ENCODE peak calls at places on chromosomes 7 and 10, in four cellular contexts. C is GM12878, H is A549, P is uterus. V is an unnamed sample.

GRCh38 chr7:38318803-38319416 is 45.5 kb upstream of the TARP start:
- DNase-seq in C (no peak), H (peak; percentile 61), P (no peak), V (peak; percentile 66)

GRCh38 chr7:139568813-139569490 is 45.5 kb downstream of the CLEC2L start:
- DNase-seq in C (no peak), H (no peak), P (no peak), V (no peak)

GRCh38 chr7:5824297-5824610 is 42.8 kb upstream of the RNF216 start:
- DNase-seq in C (no peak), H (no peak), P (no peak), V (no peak)

GRCh38 chr7:116918744-116919143 is 34.6 kb upstream of the ST7 start:
- DNase-seq in C (no peak), H (no peak), P (no peak), V (no peak)

GRCh38 chr7:768881-769504 is 41.9 kb upstream of the PRKAR1B start:
- DNase-seq in C (no peak), H (no peak), P (peak; percentile 77), V (no peak)

GRCh38 chr10:108616559-108617285 is 1306.6 kb downstream of the XPNPEP1 start:
- DNase-seq in C (no peak), H (no peak), P (no peak), V (no peak)

GRCh38 chr7:98212532-98213041 is 1.3 kb downstream of the BHLHA15 start:
- DNase-seq in C (no peak), H (no peak), P (no peak), V (no peak)

GRCh38 chr7:116574025-116574822 is 49.4 kb downstream of the CAV1 start:
- DNase-seq in C (no peak), H (no peak), P (no peak), V (no peak)

GRCh38 chr10:131660427-131660826 is 240.4 kb upstream of the PPP2R2D start:
- DNase-seq in C (no peak), H (no peak), P (no peak), V (no peak)

GRCh38 chr7:149662591-149663095 is 110.7 kb downstream of the ZNF467 start:
- DNase-seq in C (peak; percentile 8), H (peak; percentile 33), P (no peak), V (peak; percentile 73)

GRCh38 chr7:150754950-150755349 is 17.7 kb downstream of the GIMAP5 start:
- DNase-seq in C (no peak), H (no peak), P (no peak), V (no peak)

GRCh38 chr10:126397640-126398382 is 9.5 kb upstream of the ADAM12 start:
- DNase-seq in C (no peak), H (peak; percentile 58), P (no peak), V (no peak)

GRCh38 chr7:118169146-118169545 is 14.8 kb upstream of the LSM8 start:
- DNase-seq in C (no peak), H (no peak), P (no peak), V (no peak)

GRCh38 chr7:80876894-80877414 is 41.9 kb downstream of the SEMA3C start:
- DNase-seq in C (no peak), H (no peak), P (no peak), V (no peak)

DNA sequence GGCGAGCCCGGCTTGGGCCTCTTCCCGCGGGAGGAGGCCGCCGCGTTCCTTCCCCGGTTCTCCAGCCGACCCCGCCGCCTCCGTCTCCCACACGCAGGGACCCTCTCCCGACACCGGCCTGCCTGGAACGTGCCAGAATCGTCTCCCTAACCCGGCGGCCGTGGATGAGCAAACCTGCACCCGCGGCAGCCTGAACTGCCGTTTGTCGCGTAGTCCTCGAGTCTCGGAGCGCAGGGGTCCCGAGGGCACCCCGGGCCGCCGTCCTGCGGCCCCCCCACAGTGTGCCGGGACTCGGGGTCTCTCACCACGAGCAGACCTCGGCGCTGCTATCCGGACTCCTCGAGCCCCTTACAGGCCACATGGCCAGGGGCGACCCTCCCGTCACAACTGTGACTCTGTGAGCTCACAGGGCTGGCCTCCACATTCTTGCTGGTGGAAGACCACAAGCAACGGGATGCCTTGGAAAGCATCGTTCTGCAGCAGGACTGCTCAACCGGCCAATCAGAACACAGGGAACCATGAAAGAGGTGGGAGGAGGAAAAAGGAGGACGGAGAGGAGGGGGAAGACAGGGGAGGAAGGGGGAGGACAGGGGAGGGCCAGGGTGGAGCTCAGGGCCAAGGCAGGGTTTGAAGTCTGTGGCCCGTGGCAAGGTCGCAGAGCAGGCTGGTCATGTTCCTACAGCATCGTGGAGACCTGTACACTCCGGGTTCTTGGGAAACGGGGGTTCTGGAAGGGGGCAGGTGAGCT is 276.9 kb downstream of the DNAJB6 start:
- DNase-seq in C (no peak), H (no peak), P (no peak), V (no peak)
- H3K27ac ChIP-seq in C (no peak overlapping the region), H (no peak overlapping the region), P (no peak overlapping the region), V (no peak overlapping the region)

DNA sequence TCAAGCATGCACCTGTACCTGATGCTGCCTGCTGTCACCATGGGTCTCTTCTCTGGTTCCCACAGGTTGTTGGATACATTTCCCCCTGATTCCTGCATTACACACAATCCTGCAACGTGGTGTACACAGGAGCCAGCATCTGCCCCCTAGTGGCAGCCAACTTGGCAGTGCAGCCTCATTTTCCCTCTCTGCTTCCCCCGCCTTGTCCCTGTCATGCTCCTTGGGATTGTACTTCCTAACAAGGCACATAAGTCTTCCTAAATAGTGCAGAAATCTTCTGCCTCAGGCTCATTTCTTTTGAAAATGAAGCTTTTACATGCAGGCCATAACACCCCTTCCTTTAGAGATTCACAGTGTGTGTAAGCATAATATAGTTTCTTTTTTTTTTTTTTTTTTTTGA is 387.5 kb downstream of the CCSER2 start:
- DNase-seq in C (no peak), H (peak; percentile 10), P (no peak), V (peak; percentile 80)
- H3K4me3 ChIP-seq in C (no peak overlapping the region), H (no peak overlapping the region), P (no peak overlapping the region), V (no peak overlapping the region)

DNA sequence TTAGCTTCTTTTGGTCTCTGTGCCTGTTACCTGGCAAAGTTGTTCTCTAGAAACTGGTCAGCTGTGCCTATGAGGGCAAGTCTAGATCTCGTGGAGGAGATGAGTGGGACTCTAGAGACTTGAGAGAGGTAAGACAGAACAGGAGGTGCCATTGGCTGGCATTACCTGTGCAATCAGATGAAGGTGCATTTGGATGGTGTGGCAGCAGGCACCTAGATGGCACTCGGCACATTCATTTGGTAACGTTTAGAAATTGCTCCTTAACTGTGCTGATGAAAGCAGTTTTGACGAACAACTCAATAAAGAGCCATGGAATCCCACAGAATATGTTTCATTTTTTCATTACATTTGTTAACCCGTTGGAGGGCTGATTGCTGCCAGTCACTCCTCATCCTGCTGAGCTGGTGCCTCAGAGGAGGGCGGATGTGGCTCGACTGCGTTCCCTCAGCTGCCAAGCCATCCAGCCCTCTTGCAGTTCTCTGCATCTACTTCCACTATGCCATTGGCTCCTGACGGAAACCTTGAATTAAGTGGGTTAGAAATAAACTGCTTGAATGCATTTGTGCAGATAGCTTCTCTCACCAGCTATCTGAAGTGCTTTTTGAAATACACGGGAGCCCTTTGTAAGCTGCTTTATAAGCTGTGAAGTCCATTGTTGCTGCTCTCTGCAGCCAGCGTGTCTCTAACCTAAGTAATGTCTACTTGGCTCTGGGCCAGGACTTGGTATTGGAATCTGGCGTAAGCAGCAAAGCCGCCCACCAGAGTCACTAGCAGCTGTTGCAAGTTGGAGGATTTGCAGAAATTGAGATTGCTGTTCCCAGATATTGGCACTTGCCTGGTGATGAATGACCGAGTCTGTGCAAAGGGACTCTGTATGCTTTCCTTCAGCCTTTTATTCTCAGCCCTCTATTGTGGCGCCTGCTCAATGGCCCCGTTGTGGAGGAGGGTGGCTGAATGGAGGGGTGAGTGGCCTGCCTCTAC is 87.4 kb downstream of the LRRC4 start:
- DNase-seq in C (no peak), H (no peak), P (no peak), V (no peak)
- H3K27ac ChIP-seq in C (no peak overlapping the region), H (no peak overlapping the region), P (no peak overlapping the region), V (no peak overlapping the region)

GRCh38 chr10:75841266-75841665 is 409.8 kb downstream of the LRMDA start:
- DNase-seq in C (no peak), H (no peak), P (no peak), V (no peak)
- H3K4me3 ChIP-seq in C (no peak overlapping the region), H (no peak overlapping the region), P (no peak overlapping the region), V (no peak overlapping the region)

DNA sequence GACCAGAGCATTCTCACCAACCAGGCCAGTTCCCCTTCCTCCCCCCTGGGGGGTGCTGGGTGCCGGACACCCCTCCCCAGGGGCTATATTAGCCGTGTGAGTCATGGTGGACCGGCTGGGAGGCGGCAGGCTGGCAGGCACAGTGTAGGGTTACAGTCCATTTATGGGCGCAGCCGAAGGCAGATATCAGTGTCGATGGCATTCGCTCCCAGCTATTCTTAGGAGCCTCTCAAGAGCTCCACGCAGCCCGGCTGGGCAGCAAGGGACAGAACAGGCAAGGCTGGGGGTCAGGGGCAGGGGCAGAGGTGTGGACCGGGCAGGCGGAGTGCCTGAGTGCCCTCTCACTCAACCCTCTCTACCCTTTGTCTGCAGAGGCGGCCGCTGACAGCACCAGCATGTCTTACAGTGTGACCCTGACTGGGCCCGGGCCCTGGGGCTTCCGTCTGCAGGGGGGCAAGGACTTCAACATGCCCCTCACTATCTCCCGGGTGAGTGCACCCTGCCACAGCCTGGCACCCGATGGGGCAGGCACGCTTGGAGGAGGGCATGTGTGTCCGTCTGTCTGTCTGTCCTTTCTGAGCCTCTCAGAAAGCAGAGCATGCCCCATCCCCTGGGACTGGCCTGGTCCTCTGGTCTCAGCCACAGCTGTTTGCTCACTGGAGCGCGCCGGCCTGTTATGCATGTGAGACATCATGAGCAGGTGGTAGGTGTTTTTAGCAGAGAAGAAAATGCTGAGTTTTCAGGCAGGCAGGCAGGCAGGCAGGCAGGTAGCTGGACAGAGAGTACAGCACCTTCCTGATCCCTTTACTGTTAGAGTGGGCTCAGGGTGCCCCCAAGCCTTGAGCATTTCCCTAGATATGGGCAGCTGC is at the start of gene LDB3:
- DNase-seq in C (peak; percentile 25), H (no peak), P (peak; percentile 57), V (no peak)
- H3K27ac ChIP-seq in C (no peak within 1 kb of the TSS), H (no peak within 1 kb of the TSS), P (peak within 1 kb of the TSS; percentile 84), V (no peak within 1 kb of the TSS)

GRCh38 chr10:5146920-5147254 is 38.1 kb downstream of the AKR1C8 start:
- DNase-seq in C (no peak), H (no peak), P (no peak), V (no peak)

GRCh38 chr10:5147255-5147980 is 37.5 kb downstream of the AKR1C8 start:
- DNase-seq in C (no peak), H (peak; percentile 15), P (no peak), V (no peak)

GRCh38 chr10:5151076-5151475 is 33.9 kb downstream of the AKR1C8 start:
- DNase-seq in C (no peak), H (no peak), P (no peak), V (no peak)

GRCh38 chr10:5148678-5149032 is 36.3 kb downstream of the AKR1C8 start:
- DNase-seq in C (no peak), H (peak; percentile 6), P (no peak), V (no peak)

DNA sequence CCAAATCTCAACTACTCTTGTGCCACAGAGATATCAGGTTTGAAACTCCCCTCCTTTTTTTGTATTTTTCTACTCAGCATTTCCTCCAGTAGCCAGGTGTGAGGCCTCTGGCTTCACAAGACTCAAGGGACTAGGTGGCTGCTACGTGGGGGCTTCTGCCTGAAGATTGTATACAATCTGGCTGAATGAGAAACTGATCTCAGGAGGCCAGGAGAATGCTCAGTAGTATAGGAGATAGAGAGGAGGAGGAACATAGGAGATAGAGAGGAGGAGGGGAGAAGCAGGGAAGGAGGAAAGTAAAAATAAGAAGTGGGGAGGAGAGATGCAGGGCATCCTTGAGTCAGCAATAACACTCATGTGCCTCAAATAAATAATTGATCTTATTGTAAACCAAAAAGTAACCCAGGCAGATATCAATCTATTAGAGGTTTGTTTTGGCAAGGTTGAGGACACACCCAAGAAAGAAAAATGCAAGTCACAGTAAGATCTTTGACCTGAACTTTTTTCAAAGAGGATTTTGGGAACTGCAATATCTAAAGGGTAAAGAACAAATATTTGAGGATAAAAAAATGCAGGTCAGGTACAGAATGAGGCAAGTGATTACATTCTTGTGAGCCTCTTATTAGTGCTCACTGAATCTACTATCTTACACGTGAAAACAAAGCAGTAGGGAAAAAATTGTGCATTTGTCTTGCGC is 36.8 kb downstream of the AKR1C8 start:
- DNase-seq in C (no peak), H (peak; percentile 31), P (no peak), V (no peak)
- H3K4me3 ChIP-seq in C (no peak overlapping the region), H (peak overlapping the region; percentile 18), P (no peak overlapping the region), V (no peak overlapping the region)

V was measured in iPS DF 6.9.